ENCODE peak calls at places on chromosomes 16 and 17, in nine cellular contexts. Y is MM.1S, S is mesendoderm, Z is PC-9, J is A549, T is GM12878, D is IMR-90, Q is HCT116, R is keratinocyte. E is an unnamed sample.

GRCh38 chr17:43655702-43656275 is 5.9 kb downstream of the MEOX1 start:
- DNase-seq in Y (no peak), S (no peak), Z (no peak), J (no peak), T (no peak), D (no peak), Q (no peak), R (no peak), E (no peak)

GRCh38 chr17:350706-351435 is 1.7 kb downstream of the RPH3AL start:
- DNase-seq in Y (no peak), S (peak), Z (peak), J (peak), T (no peak), D (no peak), Q (no peak), R (peak), E (peak)

GRCh38 chr17:71970312-71970711 is 150.5 kb upstream of the SOX9 start:
- DNase-seq in Y (no peak), S (peak), Z (peak), J (peak), T (no peak), D (peak), Q (no peak), R (peak), E (no peak)

GRCh38 chr16:80804451-80805383 is at the start of gene CDYL2:
- DNase-seq in Y (peak), S (no peak), Z (no peak), J (peak), T (no peak), D (peak), Q (no peak), R (no peak), E (peak)

GRCh38 chr16:70725024-70725911 is 39.4 kb upstream of the MTSS2 start:
- DNase-seq in Y (no peak), S (no peak), Z (no peak), J (no peak), T (no peak), D (no peak), Q (no peak), R (no peak), E (no peak)

GRCh38 chr16:49858200-49859129 is 2.6 kb upstream of the ZNF423 start:
- DNase-seq in Y (no peak), S (peak), Z (no peak), J (peak), T (no peak), D (no peak), Q (no peak), R (no peak), E (peak)

GRCh38 chr16:21666772-21667171 is 3.0 kb downstream of the OTOA start:
- DNase-seq in Y (no peak), S (no peak), Z (no peak), J (no peak), T (no peak), D (no peak), Q (no peak), R (no peak), E (no peak)

GRCh38 chr16:15866451-15866850 is 9.6 kb upstream of the MYH11 start:
- DNase-seq in Y (no peak), S (no peak), Z (no peak), J (no peak), T (no peak), D (peak), Q (no peak), R (no peak), E (no peak)

GRCh38 chr16:75087040-75087979 is 29.3 kb downstream of the LDHD start:
- DNase-seq in Y (no peak), S (no peak), Z (no peak), J (no peak), T (no peak), D (peak), Q (no peak), R (no peak), E (no peak)

GRCh38 chr17:43483674-43484551 is at the start of gene DHX8:
- DNase-seq in Y (peak), S (peak), Z (peak), J (peak), T (peak), D (peak), Q (peak), R (peak), E (peak)

GRCh38 chr16:75011634-75012307 is 12.9 kb downstream of the ZNRF1 start:
- DNase-seq in Y (no peak), S (no peak), Z (peak), J (no peak), T (peak), D (peak), Q (peak), R (peak), E (no peak)

GRCh38 chr17:47829870-47830269 is 1.5 kb downstream of the MRPL10 start:
- DNase-seq in Y (peak), S (no peak), Z (no peak), J (no peak), T (no peak), D (no peak), Q (no peak), R (no peak), E (no peak)

GRCh38 chr17:49783051-49783715 is 5.3 kb upstream of the KAT7 start:
- DNase-seq in Y (no peak), S (no peak), Z (no peak), J (no peak), T (no peak), D (no peak), Q (no peak), R (no peak), E (no peak)

GRCh38 chr17:49157784-49158183 is 25.2 kb downstream of the B4GALNT2 start:
- DNase-seq in Y (no peak), S (peak), Z (no peak), J (peak), T (no peak), D (peak), Q (no peak), R (no peak), E (no peak)

GRCh38 chr16:48916566-48916965 is 306.6 kb upstream of the N4BP1 start:
- DNase-seq in Y (no peak), S (no peak), Z (no peak), J (no peak), T (no peak), D (no peak), Q (no peak), R (no peak), E (no peak)

GRCh38 chr17:31442276-31442675 is 50.8 kb downstream of the RAB11FIP4 start:
- DNase-seq in Y (no peak), S (no peak), Z (no peak), J (no peak), T (no peak), D (no peak), Q (no peak), R (no peak), E (no peak)

GRCh38 chr16:69126221-69126620 is 6.2 kb downstream of the CHTF8 start:
- DNase-seq in Y (no peak), S (no peak), Z (no peak), J (no peak), T (no peak), D (no peak), Q (no peak), R (no peak), E (no peak)

GRCh38 chr17:31415004-31415454 is 23.6 kb downstream of the RAB11FIP4 start:
- DNase-seq in Y (no peak), S (peak), Z (no peak), J (no peak), T (no peak), D (no peak), Q (no peak), R (no peak), E (peak)

GRCh38 chr16:66939366-66939765 is 4.0 kb downstream of the CES2 start:
- DNase-seq in Y (no peak), S (no peak), Z (no peak), J (no peak), T (no peak), D (no peak), Q (no peak), R (no peak), E (no peak)

GRCh38 chr16:66937725-66938337 is 2.5 kb downstream of the CES2 start:
- DNase-seq in Y (no peak), S (no peak), Z (no peak), J (no peak), T (no peak), D (no peak), Q (no peak), R (no peak), E (no peak)

GRCh38 chr16:66936462-66936861 is 1.1 kb downstream of the CES2 start:
- DNase-seq in Y (no peak), S (no peak), Z (no peak), J (no peak), T (no peak), D (no peak), Q (no peak), R (no peak), E (no peak)

GRCh38 chr16:66935319-66936011 is at the start of gene CES2:
- DNase-seq in Y (no peak), S (no peak), Z (peak), J (no peak), T (no peak), D (peak), Q (no peak), R (peak), E (no peak)

DNA sequence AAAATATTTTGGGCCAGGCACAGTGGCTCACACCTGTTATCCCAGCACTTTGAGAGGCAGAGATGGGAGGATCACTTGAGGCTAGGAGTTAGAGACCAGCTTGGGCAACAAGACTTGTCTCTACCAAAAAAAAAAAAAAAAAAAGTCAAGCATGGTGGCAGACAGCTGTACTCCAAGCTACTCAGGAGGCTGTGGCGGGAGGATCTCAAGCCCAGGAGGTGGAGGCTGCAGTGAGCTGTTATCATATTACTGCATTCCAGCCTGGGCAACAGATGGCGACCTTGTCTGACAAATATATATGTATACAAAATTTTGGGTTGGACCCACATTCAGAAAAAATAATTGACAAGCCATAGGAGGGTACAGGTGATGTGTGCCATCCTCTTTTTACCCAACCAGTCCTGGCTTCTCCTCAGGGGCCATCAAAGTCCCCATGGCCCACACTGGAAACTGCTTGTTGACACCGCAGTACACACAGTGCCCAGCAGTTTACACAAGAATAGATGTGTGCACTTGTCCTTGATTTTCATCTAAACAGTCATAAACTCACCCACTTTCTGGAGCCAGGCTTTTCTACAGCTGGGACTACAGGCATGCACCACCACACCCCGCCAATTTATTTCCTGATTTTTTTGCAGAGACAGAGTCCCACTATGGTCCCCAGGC is 1.7 kb downstream of the CES2 start:
- DNase-seq in Y (no peak), S (no peak), Z (no peak), J (no peak), T (no peak), D (no peak), Q (no peak), R (no peak), E (no peak)
- H3K4me2 ChIP-seq in Y (no peak), S (no peak), Z (peak), J (no peak), T (no peak), D (no peak), Q (no peak), R (peak), E (no peak)

GRCh38 chr17:57747221-57748017 is 2.3 kb upstream of the CCDC182 start:
- DNase-seq in Y (peak), S (peak), Z (peak), J (peak), T (no peak), D (peak), Q (peak), R (peak), E (no peak)
- H3K4me2 ChIP-seq in Y (no peak), S (no peak), Z (no peak), J (no peak), T (no peak), D (no peak), Q (peak), R (no peak), E (no peak)

DNA sequence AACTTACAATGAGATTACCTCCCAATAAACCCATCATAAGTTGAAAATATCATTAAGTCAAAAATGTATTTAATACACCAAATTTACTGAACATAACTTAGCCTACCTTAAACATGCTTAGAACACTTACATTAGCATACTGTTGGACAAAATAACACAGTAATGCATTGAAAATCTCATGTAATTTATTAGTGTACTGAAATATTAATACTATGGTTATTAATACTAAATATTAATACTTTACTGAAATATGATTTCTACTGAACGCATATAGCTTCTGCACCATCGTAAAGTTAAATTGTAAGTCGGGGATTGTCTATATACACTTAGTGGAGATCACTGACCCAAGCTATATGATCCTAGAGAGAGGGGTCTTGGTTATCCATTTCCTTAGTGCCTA is 4.3 kb downstream of the USP32 start:
- DNase-seq in Y (no peak), S (no peak), Z (no peak), J (no peak), T (no peak), D (no peak), Q (no peak), R (no peak), E (no peak)
- H3K4me2 ChIP-seq in Y (no peak), S (no peak), Z (no peak), J (no peak), T (peak), D (peak), Q (no peak), R (no peak), E (no peak)

GRCh38 chr16:87040169-87041117 is 276.7 kb downstream of the C16orf95 start:
- DNase-seq in Y (no peak), S (no peak), Z (no peak), J (no peak), T (no peak), D (no peak), Q (no peak), R (no peak), E (no peak)

GRCh38 chr16:87033541-87034300 is 283.5 kb downstream of the C16orf95 start:
- DNase-seq in Y (no peak), S (no peak), Z (no peak), J (no peak), T (no peak), D (peak), Q (no peak), R (no peak), E (no peak)

GRCh38 chr16:87034317-87034716 is 282.9 kb downstream of the C16orf95 start:
- DNase-seq in Y (no peak), S (no peak), Z (no peak), J (no peak), T (no peak), D (no peak), Q (no peak), R (no peak), E (no peak)

GRCh38 chr16:87035053-87035452 is 282.1 kb downstream of the C16orf95 start:
- DNase-seq in Y (no peak), S (no peak), Z (no peak), J (no peak), T (no peak), D (no peak), Q (no peak), R (no peak), E (no peak)

DNA sequence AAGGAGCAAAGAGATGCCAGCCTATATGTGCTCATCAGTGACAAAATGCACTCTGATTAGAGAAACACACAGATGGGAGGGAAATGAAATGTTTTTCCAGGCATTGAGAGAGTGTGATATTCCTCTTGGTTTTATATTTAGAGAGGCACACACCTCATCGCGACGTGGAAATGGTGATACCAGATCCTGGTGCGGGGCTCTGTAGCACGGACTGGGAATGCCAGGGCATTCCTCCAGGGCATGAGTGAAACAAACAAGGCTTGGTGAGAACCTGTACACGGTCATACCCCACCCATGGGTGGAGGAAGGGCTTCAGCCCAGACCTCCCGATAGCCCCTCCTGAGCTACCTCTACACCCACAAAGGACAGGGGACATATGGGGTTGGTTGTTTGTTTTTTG is 280.2 kb downstream of the C16orf95 start:
- DNase-seq in Y (no peak), S (no peak), Z (no peak), J (no peak), T (no peak), D (no peak), Q (no peak), R (no peak), E (no peak)
- H3K4me2 ChIP-seq in Y (no peak), S (no peak), Z (no peak), J (no peak), T (no peak), D (no peak), Q (no peak), R (no peak), E (no peak)

DNA sequence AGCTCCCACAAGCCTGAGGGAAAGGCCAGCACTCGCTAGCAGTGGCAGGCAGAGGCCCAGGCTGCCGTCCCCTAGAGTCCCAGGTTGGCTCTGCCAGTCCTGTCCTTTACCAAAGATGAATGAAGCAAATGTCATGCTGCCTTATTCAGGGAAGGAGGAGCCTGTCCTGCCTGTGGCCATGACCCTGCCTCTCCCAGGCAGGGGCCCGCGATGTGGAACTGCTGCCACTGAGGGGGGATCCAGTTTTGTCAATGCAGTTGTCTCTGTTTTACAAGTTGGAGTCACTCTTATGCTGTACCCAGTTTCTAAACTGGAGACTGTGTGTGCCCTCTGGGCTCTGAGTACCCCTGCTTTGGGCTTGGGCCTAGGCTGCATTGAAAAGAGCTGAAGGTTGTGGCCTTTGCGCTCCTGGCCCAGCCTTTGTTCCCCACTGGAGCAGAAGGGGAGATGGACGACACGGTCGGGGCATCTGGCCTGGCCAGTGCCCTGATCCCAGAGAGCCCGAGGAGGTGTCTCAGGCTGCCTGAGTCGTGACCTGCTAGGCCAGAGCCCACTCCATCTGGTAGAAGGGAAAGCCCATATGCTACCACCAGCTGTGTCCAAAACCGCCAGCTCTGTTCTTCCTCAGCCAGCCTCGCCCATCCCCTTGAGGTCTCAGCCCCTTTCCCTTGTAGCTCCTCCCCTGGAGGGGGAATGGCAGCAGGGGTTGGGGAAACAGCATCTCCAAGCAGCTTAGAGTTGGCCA is 5.5 kb downstream of the LIMD2 start:
- DNase-seq in Y (no peak), S (peak), Z (no peak), J (no peak), T (no peak), D (no peak), Q (no peak), R (no peak), E (peak)
- H3K4me2 ChIP-seq in Y (no peak), S (no peak), Z (no peak), J (no peak), T (no peak), D (no peak), Q (no peak), R (no peak), E (no peak)

GRCh38 chr16:83579431-83579830 is 228.3 kb upstream of the HSBP1 start:
- DNase-seq in Y (no peak), S (no peak), Z (no peak), J (no peak), T (no peak), D (no peak), Q (no peak), R (no peak), E (no peak)
- H3K4me2 ChIP-seq in Y (no peak), S (no peak), Z (no peak), J (no peak), T (no peak), D (no peak), Q (no peak), R (no peak), E (no peak)

GRCh38 chr17:3960764-3961163 is 3.5 kb downstream of the ATP2A3 start:
- DNase-seq in Y (no peak), S (no peak), Z (no peak), J (no peak), T (no peak), D (peak), Q (no peak), R (no peak), E (no peak)

GRCh38 chr17:3962217-3963069 is 1.8 kb downstream of the ATP2A3 start:
- DNase-seq in Y (peak), S (no peak), Z (no peak), J (no peak), T (no peak), D (no peak), Q (no peak), R (no peak), E (no peak)

GRCh38 chr17:3959921-3960601 is 4.2 kb downstream of the ATP2A3 start:
- DNase-seq in Y (no peak), S (no peak), Z (no peak), J (no peak), T (no peak), D (no peak), Q (no peak), R (no peak), E (no peak)

GRCh38 chr17:3963214-3964201 is 729 bp downstream of the ATP2A3 start:
- DNase-seq in Y (peak), S (no peak), Z (no peak), J (no peak), T (no peak), D (no peak), Q (no peak), R (no peak), E (no peak)

DNA sequence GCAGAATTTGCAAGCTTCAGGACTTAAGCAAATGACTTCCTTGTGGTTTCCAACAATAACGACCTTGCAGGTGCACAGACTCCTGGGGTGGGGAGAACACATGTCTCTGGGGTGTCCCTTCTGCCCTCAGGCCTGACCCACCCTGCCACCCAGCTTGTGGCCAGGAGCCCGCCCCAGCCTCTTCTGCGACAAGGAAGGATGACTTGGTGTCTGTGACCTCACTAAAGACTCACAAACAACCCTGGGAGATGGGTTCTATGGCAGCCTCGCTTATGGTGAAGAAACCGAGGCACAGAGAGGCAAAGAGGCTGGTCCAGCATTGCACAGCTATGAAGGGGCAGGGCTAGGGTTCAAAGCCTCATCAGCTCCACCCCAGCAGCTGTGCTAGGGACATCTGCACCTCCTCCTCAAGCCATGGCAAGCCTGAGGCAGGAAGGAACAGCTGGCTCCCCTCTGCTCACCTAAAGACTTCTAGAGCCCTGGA is 2.6 kb downstream of the ATP2A3 start:
- DNase-seq in Y (peak), S (no peak), Z (no peak), J (no peak), T (peak), D (no peak), Q (no peak), R (no peak), E (no peak)
- H3K4me2 ChIP-seq in Y (peak), S (no peak), Z (no peak), J (peak), T (peak), D (no peak), Q (no peak), R (no peak), E (no peak)

GRCh38 chr17:56595831-56596740 is 2.6 kb downstream of the NOG start:
- DNase-seq in Y (no peak), S (peak), Z (peak), J (no peak), T (no peak), D (peak), Q (no peak), R (no peak), E (peak)
- H3K4me2 ChIP-seq in Y (peak), S (peak), Z (peak), J (peak), T (no peak), D (peak), Q (no peak), R (peak), E (peak)

GRCh38 chr17:75684249-75684648 is 17.1 kb downstream of the SAP30BP start:
- DNase-seq in Y (no peak), S (no peak), Z (no peak), J (no peak), T (no peak), D (peak), Q (no peak), R (no peak), E (no peak)
- H3K4me2 ChIP-seq in Y (no peak), S (no peak), Z (peak), J (peak), T (no peak), D (no peak), Q (peak), R (peak), E (no peak)

E was measured in H9.